ENCODE peak calls at places on chromosomes 11 and 22, in eight cellular contexts. One of them, this sample, is unnamed.

GRCh38 chr22:40720538-40721256 is 41.4 kb downstream of the MCHR1 start:
- DNase-seq in spleen: no peak
- DNase-seq in upper lobe of right lung: no peak
- DNase-seq in AG04450: no peak
- DNase-seq in left ventricle myocardium inferior: no peak
- DNase-seq in aorta: no peak
- DNase-seq in cardiac muscle cell: no peak
- DNase-seq in lung: no peak
- DNase-seq in this sample: no peak

GRCh38 chr22:29149841-29150555 is 55.7 kb upstream of the EMID1 start:
- DNase-seq in aorta: no peak
- DNase-seq in left ventricle myocardium inferior: peak; percentile 43
- DNase-seq in AG04450: no peak
- DNase-seq in upper lobe of right lung: peak; percentile 39
- DNase-seq in lung: no peak
- DNase-seq in spleen: peak; percentile 68
- DNase-seq in cardiac muscle cell: no peak
- DNase-seq in this sample: peak; percentile 57

GRCh38 chr22:30265851-30266444 is 703 bp downstream of the OSM start:
- DNase-seq in AG04450: no peak
- DNase-seq in left ventricle myocardium inferior: peak; percentile 65
- DNase-seq in aorta: peak; percentile 87
- DNase-seq in cardiac muscle cell: no peak
- DNase-seq in spleen: peak; percentile 98
- DNase-seq in lung: peak; percentile 67
- DNase-seq in upper lobe of right lung: peak; percentile 87
- DNase-seq in this sample: peak; percentile 59

GRCh38 chr11:127074151-127074761 is 73.7 kb upstream of the KIRREL3 start:
- DNase-seq in AG04450: peak; percentile 26
- DNase-seq in left ventricle myocardium inferior: no peak
- DNase-seq in cardiac muscle cell: peak; percentile 34
- DNase-seq in lung: no peak
- DNase-seq in spleen: no peak
- DNase-seq in aorta: no peak
- DNase-seq in upper lobe of right lung: no peak
- DNase-seq in this sample: no peak

GRCh38 chr11:131392528-131393255 is 22.3 kb downstream of the NTM start:
- DNase-seq in upper lobe of right lung: no peak
- DNase-seq in spleen: no peak
- DNase-seq in AG04450: no peak
- DNase-seq in left ventricle myocardium inferior: no peak
- DNase-seq in aorta: no peak
- DNase-seq in lung: no peak
- DNase-seq in cardiac muscle cell: peak; percentile 29
- DNase-seq in this sample: no peak

GRCh38 chr11:32529994-32530588 is 53.5 kb upstream of the EIF3M start:
- DNase-seq in upper lobe of right lung: no peak
- DNase-seq in spleen: no peak
- DNase-seq in AG04450: no peak
- DNase-seq in aorta: no peak
- DNase-seq in left ventricle myocardium inferior: no peak
- DNase-seq in lung: no peak
- DNase-seq in cardiac muscle cell: no peak
- DNase-seq in this sample: no peak

GRCh38 chr11:15313862-15314261 is 199.1 kb downstream of the INSC start:
- DNase-seq in aorta: no peak
- DNase-seq in upper lobe of right lung: no peak
- DNase-seq in left ventricle myocardium inferior: no peak
- DNase-seq in AG04450: no peak
- DNase-seq in lung: no peak
- DNase-seq in spleen: no peak
- DNase-seq in cardiac muscle cell: no peak
- DNase-seq in this sample: no peak

GRCh38 chr11:130780437-130780836 is 135.8 kb downstream of the SNX19 start:
- DNase-seq in upper lobe of right lung: no peak
- DNase-seq in aorta: no peak
- DNase-seq in lung: no peak
- DNase-seq in cardiac muscle cell: no peak
- DNase-seq in spleen: no peak
- DNase-seq in AG04450: no peak
- DNase-seq in left ventricle myocardium inferior: no peak
- DNase-seq in this sample: no peak

GRCh38 chr11:117621226-117621625 is 175.8 kb downstream of the DSCAML1 start:
- DNase-seq in cardiac muscle cell: no peak
- DNase-seq in spleen: no peak
- DNase-seq in upper lobe of right lung: no peak
- DNase-seq in lung: no peak
- DNase-seq in left ventricle myocardium inferior: no peak
- DNase-seq in AG04450: no peak
- DNase-seq in aorta: no peak
- DNase-seq in this sample: no peak

GRCh38 chr22:24424001-24424900 is 3.1 kb upstream of the ADORA2A start:
- DNase-seq in spleen: peak; percentile 92
- DNase-seq in AG04450: no peak
- DNase-seq in upper lobe of right lung: no peak
- DNase-seq in left ventricle myocardium inferior: no peak
- DNase-seq in lung: no peak
- DNase-seq in aorta: no peak
- DNase-seq in cardiac muscle cell: no peak
- DNase-seq in this sample: peak; percentile 75

GRCh38 chr11:68528630-68529029 is 68.1 kb downstream of the PPP6R3 start:
- DNase-seq in AG04450: no peak
- DNase-seq in cardiac muscle cell: peak; percentile 28
- DNase-seq in spleen: no peak
- DNase-seq in lung: no peak
- DNase-seq in aorta: no peak
- DNase-seq in left ventricle myocardium inferior: no peak
- DNase-seq in upper lobe of right lung: no peak
- DNase-seq in this sample: no peak

GRCh38 chr11:36196476-36197099 is 92.6 kb downstream of the COMMD9 start:
- DNase-seq in left ventricle myocardium inferior: no peak
- DNase-seq in aorta: no peak
- DNase-seq in spleen: no peak
- DNase-seq in upper lobe of right lung: no peak
- DNase-seq in cardiac muscle cell: peak; percentile 14
- DNase-seq in lung: no peak
- DNase-seq in AG04450: no peak
- DNase-seq in this sample: no peak

GRCh38 chr11:108204376-108204775 is 18.1 kb downstream of the NPAT start:
- DNase-seq in lung: no peak
- DNase-seq in upper lobe of right lung: no peak
- DNase-seq in AG04450: no peak
- DNase-seq in spleen: no peak
- DNase-seq in left ventricle myocardium inferior: no peak
- DNase-seq in cardiac muscle cell: no peak
- DNase-seq in aorta: no peak
- DNase-seq in this sample: no peak
- H3K4me3 ChIP-seq in lung: no peak overlapping the region
- H3K4me3 ChIP-seq in upper lobe of right lung: no peak overlapping the region
- H3K4me3 ChIP-seq in AG04450: no peak overlapping the region
- H3K4me3 ChIP-seq in spleen: no peak overlapping the region
- H3K4me3 ChIP-seq in left ventricle myocardium inferior: no peak overlapping the region
- H3K4me3 ChIP-seq in cardiac muscle cell: no peak overlapping the region
- H3K4me3 ChIP-seq in aorta: no peak overlapping the region
- H3K4me3 ChIP-seq in this sample: no peak overlapping the region

GRCh38 chr22:11627798-11628650 is 3900.0 kb upstream of the OR11H1 start:
- DNase-seq in left ventricle myocardium inferior: no peak
- DNase-seq in cardiac muscle cell: no peak
- DNase-seq in spleen: peak; percentile 77
- DNase-seq in AG04450: no peak
- DNase-seq in upper lobe of right lung: peak; percentile 69
- DNase-seq in aorta: no peak
- DNase-seq in lung: no peak
- DNase-seq in this sample: no peak

GRCh38 chr22:11629661-11630385 is 3898.2 kb upstream of the OR11H1 start:
- DNase-seq in left ventricle myocardium inferior: no peak
- DNase-seq in upper lobe of right lung: peak; percentile 66
- DNase-seq in spleen: peak; percentile 72
- DNase-seq in AG04450: no peak
- DNase-seq in cardiac muscle cell: no peak
- DNase-seq in lung: no peak
- DNase-seq in aorta: no peak
- DNase-seq in this sample: no peak

GRCh38 chr22:11626422-11626773 is 3901.6 kb upstream of the OR11H1 start:
- DNase-seq in AG04450: no peak
- DNase-seq in lung: no peak
- DNase-seq in upper lobe of right lung: peak; percentile 59
- DNase-seq in aorta: no peak
- DNase-seq in left ventricle myocardium inferior: no peak
- DNase-seq in spleen: peak; percentile 63
- DNase-seq in cardiac muscle cell: no peak
- DNase-seq in this sample: no peak

GRCh38 chr22:11628651-11629511 is 3899.1 kb upstream of the OR11H1 start:
- DNase-seq in aorta: no peak
- DNase-seq in left ventricle myocardium inferior: no peak
- DNase-seq in spleen: peak; percentile 79
- DNase-seq in cardiac muscle cell: no peak
- DNase-seq in lung: no peak
- DNase-seq in AG04450: no peak
- DNase-seq in upper lobe of right lung: peak; percentile 66
- DNase-seq in this sample: no peak

GRCh38 chr22:11627436-11627797 is 3900.6 kb upstream of the OR11H1 start:
- DNase-seq in upper lobe of right lung: peak; percentile 64
- DNase-seq in left ventricle myocardium inferior: no peak
- DNase-seq in aorta: no peak
- DNase-seq in AG04450: no peak
- DNase-seq in lung: no peak
- DNase-seq in spleen: peak; percentile 80
- DNase-seq in cardiac muscle cell: no peak
- DNase-seq in this sample: no peak
- H3K9me3 ChIP-seq in upper lobe of right lung: peaks cover 20% of the 10 kb centered on the region
- H3K9me3 ChIP-seq in left ventricle myocardium inferior: peaks cover 75% of the 10 kb centered on the region
- H3K9me3 ChIP-seq in aorta: no peaks in the 10 kb centered on the region
- H3K9me3 ChIP-seq in AG04450: peaks cover 60% of the 10 kb centered on the region
- H3K9me3 ChIP-seq in lung: no peaks in the 10 kb centered on the region
- H3K9me3 ChIP-seq in spleen: peaks cover 11% of the 10 kb centered on the region
- H3K9me3 ChIP-seq in cardiac muscle cell: peaks cover 23% of the 10 kb centered on the region
- H3K9me3 ChIP-seq in this sample: no peaks in the 10 kb centered on the region

GRCh38 chr11:13278620-13279486 is 1.3 kb downstream of the BMAL1 start:
- DNase-seq in upper lobe of right lung: no peak
- DNase-seq in spleen: peak; percentile 87
- DNase-seq in AG04450: no peak
- DNase-seq in cardiac muscle cell: peak; percentile 31
- DNase-seq in lung: no peak
- DNase-seq in left ventricle myocardium inferior: peak; percentile 18
- DNase-seq in aorta: no peak
- DNase-seq in this sample: no peak

GRCh38 chr11:13279487-13279834 is 1.9 kb downstream of the BMAL1 start:
- DNase-seq in cardiac muscle cell: no peak
- DNase-seq in left ventricle myocardium inferior: no peak
- DNase-seq in upper lobe of right lung: no peak
- DNase-seq in AG04450: no peak
- DNase-seq in spleen: no peak
- DNase-seq in lung: no peak
- DNase-seq in aorta: no peak
- DNase-seq in this sample: no peak

GRCh38 chr11:13277719-13278619 is at the start of gene BMAL1:
- DNase-seq in lung: peak; percentile 58
- DNase-seq in left ventricle myocardium inferior: peak; percentile 52
- DNase-seq in upper lobe of right lung: peak; percentile 87
- DNase-seq in AG04450: no peak
- DNase-seq in spleen: peak; percentile 96
- DNase-seq in cardiac muscle cell: no peak
- DNase-seq in aorta: peak; percentile 79
- DNase-seq in this sample: peak; percentile 85

GRCh38 chr11:13276852-13277718 is 505 bp upstream of the BMAL1 start:
- DNase-seq in left ventricle myocardium inferior: peak; percentile 98
- DNase-seq in lung: peak; percentile 98
- DNase-seq in cardiac muscle cell: peak; percentile 97
- DNase-seq in aorta: peak; percentile 99
- DNase-seq in upper lobe of right lung: peak; percentile 99
- DNase-seq in AG04450: peak; percentile 94
- DNase-seq in spleen: peak; percentile 98
- DNase-seq in this sample: peak; percentile 99

DNA sequence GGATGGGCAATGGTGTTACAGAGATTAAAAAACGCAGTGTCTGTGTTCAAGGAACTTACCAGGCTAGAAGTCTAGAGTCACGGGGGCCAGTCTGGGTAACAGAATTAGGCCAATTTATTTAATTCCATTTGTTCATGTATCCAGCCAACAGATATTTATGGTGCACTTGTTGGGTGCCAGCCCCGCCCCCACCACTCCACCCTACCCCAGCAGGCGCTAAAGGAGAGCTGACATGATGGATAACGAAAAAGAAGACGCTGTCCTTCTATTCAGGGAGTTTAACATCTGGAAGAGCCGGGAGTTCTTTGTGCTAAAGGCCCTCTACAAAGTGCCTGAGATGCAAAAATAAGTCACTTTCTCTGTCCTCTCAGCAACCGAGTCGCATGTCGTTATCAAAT is 1.1 kb upstream of the BMAL1 start:
- DNase-seq in lung: no peak
- DNase-seq in left ventricle myocardium inferior: no peak
- DNase-seq in cardiac muscle cell: no peak
- DNase-seq in upper lobe of right lung: no peak
- DNase-seq in spleen: no peak
- DNase-seq in AG04450: no peak
- DNase-seq in aorta: no peak
- DNase-seq in this sample: no peak
- H3K27ac ChIP-seq in lung: peak overlapping the region; percentile 84
- H3K27ac ChIP-seq in left ventricle myocardium inferior: peak overlapping the region; percentile 91
- H3K27ac ChIP-seq in cardiac muscle cell: peak overlapping the region; percentile 35
- H3K27ac ChIP-seq in upper lobe of right lung: peak overlapping the region; percentile 77
- H3K27ac ChIP-seq in spleen: peak overlapping the region; percentile 92
- H3K27ac ChIP-seq in AG04450: no peak overlapping the region
- H3K27ac ChIP-seq in aorta: no peak overlapping the region
- H3K27ac ChIP-seq in this sample: peak overlapping the region; percentile 81

GRCh38 chr11:70661763-70662501 is 263.6 kb downstream of the CTTN start:
- DNase-seq in upper lobe of right lung: no peak
- DNase-seq in cardiac muscle cell: peak; percentile 33
- DNase-seq in aorta: no peak
- DNase-seq in left ventricle myocardium inferior: no peak
- DNase-seq in spleen: no peak
- DNase-seq in AG04450: no peak
- DNase-seq in lung: no peak
- DNase-seq in this sample: no peak
- H3K4me3 ChIP-seq in upper lobe of right lung: peak overlapping the region; percentile 0
- H3K4me3 ChIP-seq in cardiac muscle cell: peak overlapping the region; percentile 26
- H3K4me3 ChIP-seq in aorta: no peak overlapping the region
- H3K4me3 ChIP-seq in left ventricle myocardium inferior: peak overlapping the region; percentile 56
- H3K4me3 ChIP-seq in spleen: peak overlapping the region; percentile 29
- H3K4me3 ChIP-seq in AG04450: peak overlapping the region; percentile 2
- H3K4me3 ChIP-seq in lung: no peak overlapping the region
- H3K4me3 ChIP-seq in this sample: peak overlapping the region; percentile 1

GRCh38 chr22:49540571-49541450 is 286.9 kb downstream of the BRD1 start:
- DNase-seq in upper lobe of right lung: peak; percentile 49
- DNase-seq in spleen: peak; percentile 49
- DNase-seq in left ventricle myocardium inferior: no peak
- DNase-seq in AG04450: no peak
- DNase-seq in aorta: no peak
- DNase-seq in cardiac muscle cell: no peak
- DNase-seq in lung: no peak
- DNase-seq in this sample: no peak
- H3K9me3 ChIP-seq in upper lobe of right lung: no peaks in the 10 kb centered on the region
- H3K9me3 ChIP-seq in spleen: no peaks in the 10 kb centered on the region
- H3K9me3 ChIP-seq in left ventricle myocardium inferior: no peaks in the 10 kb centered on the region
- H3K9me3 ChIP-seq in AG04450: peaks cover 59% of the 10 kb centered on the region
- H3K9me3 ChIP-seq in aorta: no peaks in the 10 kb centered on the region
- H3K9me3 ChIP-seq in cardiac muscle cell: no peaks in the 10 kb centered on the region
- H3K9me3 ChIP-seq in lung: no peaks in the 10 kb centered on the region
- H3K9me3 ChIP-seq in this sample: no peaks in the 10 kb centered on the region

GRCh38 chr22:36465232-36466021 is 16.0 kb downstream of the TXN2 start:
- DNase-seq in cardiac muscle cell: no peak
- DNase-seq in AG04450: peak; percentile 83
- DNase-seq in left ventricle myocardium inferior: peak; percentile 75
- DNase-seq in lung: peak; percentile 78
- DNase-seq in upper lobe of right lung: peak; percentile 87
- DNase-seq in aorta: peak; percentile 89
- DNase-seq in spleen: peak; percentile 79
- DNase-seq in this sample: peak; percentile 78
- H3K27ac ChIP-seq in cardiac muscle cell: peak overlapping the region; percentile 41
- H3K27ac ChIP-seq in AG04450: peak overlapping the region; percentile 99
- H3K27ac ChIP-seq in left ventricle myocardium inferior: peak overlapping the region; percentile 92
- H3K27ac ChIP-seq in lung: peak overlapping the region; percentile 77
- H3K27ac ChIP-seq in upper lobe of right lung: peak overlapping the region; percentile 75
- H3K27ac ChIP-seq in aorta: peak overlapping the region; percentile 58
- H3K27ac ChIP-seq in spleen: peak overlapping the region; percentile 81
- H3K27ac ChIP-seq in this sample: peak overlapping the region; percentile 65